ENCODE peak calls at places on chromosomes 7 and 10, in seven cellular contexts. G is activated T-helper 1 cell treated with Interleukin-2 at 50 U/mL for 16 hours; Q is stimulated activated CD8-positive, alpha-beta memory T cell treated with anti-CD3 and anti-CD28 coated beads, Interleukin-15, amount 100 ng/mL, for 4 hours; D is foreskin keratinocyte; T is heart right ventricle; S is GM23338; Y is PC-3. X is an unnamed sample.

GRCh38 chr10:84605802-84606201 is 277.4 kb downstream of the CCSER2 start:
- DNase-seq in D (peak), S (no peak), Y (no peak), G (no peak), T (no peak), Q (no peak), X (no peak)

GRCh38 chr7:154592392-154592791 is 410.5 kb downstream of the PAXIP1 start:
- DNase-seq in T (peak), G (no peak), D (no peak), S (no peak), Q (no peak), Y (no peak), X (no peak)

GRCh38 chr7:73988197-73988596 is 39.8 kb upstream of the ELN start:
- DNase-seq in G (no peak), Q (no peak), Y (no peak), T (no peak), D (no peak), S (no peak), X (no peak)

GRCh38 chr7:157570531-157571200 is 233.9 kb downstream of the DNAJB6 start:
- DNase-seq in T (no peak), G (no peak), Q (no peak), S (no peak), D (no peak), Y (peak), X (no peak)

GRCh38 chr7:18583305-18583704 is 87.8 kb downstream of the HDAC9 start:
- DNase-seq in Q (no peak), S (no peak), D (peak), T (no peak), Y (no peak), G (no peak), X (no peak)

GRCh38 chr10:99532687-99533495 is at the start of gene NKX2-3:
- DNase-seq in G (no peak), D (no peak), Q (no peak), T (peak), S (peak), Y (peak), X (peak)

GRCh38 chr10:55370021-55370420 is 569.0 kb upstream of the PCDH15 start:
- DNase-seq in G (no peak), S (no peak), D (peak), Y (peak), T (no peak), Q (no peak), X (no peak)

GRCh38 chr7:99196536-99197288 is 11.2 kb downstream of the KPNA7 start:
- DNase-seq in Q (no peak), Y (peak), D (peak), S (peak), G (no peak), T (no peak), X (peak)

GRCh38 chr7:136086712-136087111 is 109.6 kb upstream of the MTPN start:
- DNase-seq in S (peak), T (peak), Q (no peak), D (peak), Y (peak), G (no peak), X (peak)

GRCh38 chr10:48625013-48625412 is 20.1 kb upstream of the ARHGAP22 start:
- DNase-seq in D (peak), Q (no peak), T (no peak), Y (no peak), G (no peak), S (no peak), X (peak)

GRCh38 chr7:121793716-121794115 is 79.2 kb upstream of the PTPRZ1 start:
- DNase-seq in Q (no peak), T (no peak), G (no peak), S (no peak), Y (no peak), D (peak), X (no peak)

X was measured in AG08396.